ENCODE peak calls at places on chromosome 19, in four cellular contexts. One of them, this sample, is unnamed.

GRCh38 chr19:50447750-50448149 is 15.1 kb downstream of the MYBPC2 start:
- DNase-seq in K562: no peak
- DNase-seq in H1: no peak
- DNase-seq in HCT116: no peak
- DNase-seq in this sample: no peak

GRCh38 chr19:28428644-28429348 is 784.2 kb downstream of the UQCRFS1 start:
- DNase-seq in HCT116: no peak
- DNase-seq in K562: no peak
- DNase-seq in H1: no peak
- DNase-seq in this sample: no peak

GRCh38 chr19:16677060-16677459 is 16.1 kb downstream of the TMEM38A start:
- DNase-seq in K562: no peak
- DNase-seq in H1: no peak
- DNase-seq in HCT116: no peak
- DNase-seq in this sample: no peak

GRCh38 chr19:480016-480855 is 16.1 kb upstream of the MADCAM1 start:
- DNase-seq in K562: peak
- DNase-seq in HCT116: no peak
- DNase-seq in H1: no peak
- DNase-seq in this sample: no peak

GRCh38 chr19:50636317-50637085 is 3.2 kb downstream of the SYT3 start:
- DNase-seq in H1: no peak
- DNase-seq in K562: no peak
- DNase-seq in HCT116: no peak
- DNase-seq in this sample: no peak

GRCh38 chr19:42343344-42344110 is 18.1 kb downstream of the MEGF8 start:
- DNase-seq in HCT116: no peak
- DNase-seq in K562: no peak
- DNase-seq in H1: no peak
- DNase-seq in this sample: no peak

GRCh38 chr19:17688853-17689595 is 870 bp upstream of the UNC13A start:
- DNase-seq in H1: no peak
- DNase-seq in HCT116: no peak
- DNase-seq in K562: no peak
- DNase-seq in this sample: no peak

GRCh38 chr19:27709496-27709895 is 1503.5 kb downstream of the UQCRFS1 start:
- DNase-seq in K562: no peak
- DNase-seq in HCT116: no peak
- DNase-seq in H1: no peak
- DNase-seq in this sample: no peak

GRCh38 chr19:23554548-23554947 is 132.5 kb downstream of the ZNF675 start:
- DNase-seq in K562: no peak
- DNase-seq in HCT116: no peak
- DNase-seq in H1: no peak
- DNase-seq in this sample: no peak

GRCh38 chr19:4316940-4317339 is 12.5 kb downstream of the FSD1 start:
- DNase-seq in HCT116: no peak
- DNase-seq in H1: no peak
- DNase-seq in K562: no peak
- DNase-seq in this sample: no peak

GRCh38 chr19:7611541-7612279 is 16.0 kb downstream of the CAMSAP3 start:
- DNase-seq in HCT116: no peak
- DNase-seq in K562: peak
- DNase-seq in H1: no peak
- DNase-seq in this sample: no peak

GRCh38 chr19:23392706-23393105 is 2.6 kb downstream of the ZNF91 start:
- DNase-seq in HCT116: no peak
- DNase-seq in H1: no peak
- DNase-seq in K562: no peak
- DNase-seq in this sample: no peak

GRCh38 chr19:3012522-3013260 is 16.4 kb downstream of the TLE2 start:
- DNase-seq in H1: no peak
- DNase-seq in K562: peak
- DNase-seq in HCT116: no peak
- DNase-seq in this sample: no peak

GRCh38 chr19:21430674-21431073 is 33.7 kb downstream of the ZNF493 start:
- DNase-seq in H1: no peak
- DNase-seq in K562: no peak
- DNase-seq in HCT116: no peak
- DNase-seq in this sample: no peak

GRCh38 chr19:16449330-16449961 is 22.3 kb downstream of the EPS15L1 start:
- DNase-seq in K562: no peak
- DNase-seq in H1: no peak
- DNase-seq in HCT116: no peak
- DNase-seq in this sample: peak

GRCh38 chr19:47296036-47296435 is 13.6 kb upstream of the C5AR1 start:
- DNase-seq in H1: peak
- DNase-seq in K562: peak
- DNase-seq in HCT116: peak
- DNase-seq in this sample: no peak

GRCh38 chr19:15452111-15453047 is 2.6 kb upstream of the WIZ start:
- DNase-seq in K562: peak
- DNase-seq in HCT116: peak
- DNase-seq in H1: peak
- DNase-seq in this sample: no peak

GRCh38 chr19:10018219-10018618 is 4.9 kb downstream of the RDH8 start:
- DNase-seq in K562: no peak
- DNase-seq in HCT116: no peak
- DNase-seq in H1: no peak
- DNase-seq in this sample: no peak

GRCh38 chr19:44574201-44574950 is 39.0 kb upstream of the IGSF23 start:
- DNase-seq in H1: no peak
- DNase-seq in K562: no peak
- DNase-seq in HCT116: no peak
- DNase-seq in this sample: no peak

GRCh38 chr19:7191946-7192691 is 102.1 kb downstream of the INSR start:
- DNase-seq in K562: no peak
- DNase-seq in HCT116: no peak
- DNase-seq in H1: no peak
- DNase-seq in this sample: no peak

GRCh38 chr19:718251-719024 is 9.7 kb downstream of the PALM start:
- DNase-seq in HCT116: no peak
- DNase-seq in H1: no peak
- DNase-seq in K562: peak
- DNase-seq in this sample: no peak

GRCh38 chr19:4715529-4716221 is 8.0 kb downstream of the DPP9 start:
- DNase-seq in HCT116: no peak
- DNase-seq in H1: no peak
- DNase-seq in K562: no peak
- DNase-seq in this sample: no peak

GRCh38 chr19:14475251-14476073 is at the start of gene PTGER1:
- DNase-seq in H1: no peak
- DNase-seq in HCT116: peak
- DNase-seq in K562: peak
- DNase-seq in this sample: no peak

GRCh38 chr19:17671906-17672305 is 16.2 kb downstream of the UNC13A start:
- DNase-seq in H1: no peak
- DNase-seq in K562: peak
- DNase-seq in HCT116: peak
- DNase-seq in this sample: no peak

GRCh38 chr19:21519488-21519887 is 14.1 kb downstream of the ZNF429 start:
- DNase-seq in K562: no peak
- DNase-seq in HCT116: no peak
- DNase-seq in H1: no peak
- DNase-seq in this sample: no peak

GRCh38 chr19:5156231-5156986 is 184.2 kb downstream of the PTPRS start:
- DNase-seq in HCT116: no peak
- DNase-seq in H1: no peak
- DNase-seq in K562: no peak
- DNase-seq in this sample: no peak

GRCh38 chr19:49889687-49890348 is 6.9 kb downstream of the IL4I1 start:
- DNase-seq in H1: peak
- DNase-seq in K562: peak
- DNase-seq in HCT116: peak
- DNase-seq in this sample: no peak

GRCh38 chr19:32316034-32316433 is 29.4 kb upstream of the ZNF507 start:
- DNase-seq in HCT116: no peak
- DNase-seq in K562: no peak
- DNase-seq in H1: no peak
- DNase-seq in this sample: no peak

GRCh38 chr19:29278716-29279115 is 65.8 kb upstream of the UQCRFS1 start:
- DNase-seq in HCT116: no peak
- DNase-seq in K562: no peak
- DNase-seq in H1: no peak
- DNase-seq in this sample: no peak

GRCh38 chr19:52603558-52604207 is 33.6 kb downstream of the ZNF701 start:
- DNase-seq in K562: no peak
- DNase-seq in HCT116: no peak
- DNase-seq in H1: no peak
- DNase-seq in this sample: no peak

GRCh38 chr19:5357584-5357983 is 17.0 kb upstream of the PTPRS start:
- DNase-seq in HCT116: no peak
- DNase-seq in H1: no peak
- DNase-seq in K562: no peak
- DNase-seq in this sample: no peak

GRCh38 chr19:44692379-44692721 is 6.6 kb upstream of the CEACAM16 start:
- DNase-seq in H1: no peak
- DNase-seq in HCT116: no peak
- DNase-seq in K562: no peak
- DNase-seq in this sample: no peak

GRCh38 chr19:48479686-48480085 is 10.5 kb downstream of the CYTH2 start:
- DNase-seq in H1: no peak
- DNase-seq in HCT116: no peak
- DNase-seq in K562: no peak
- DNase-seq in this sample: no peak

GRCh38 chr19:55579766-55580621 is 654 bp downstream of the ZNF579 start:
- DNase-seq in HCT116: no peak
- DNase-seq in H1: no peak
- DNase-seq in K562: peak
- DNase-seq in this sample: no peak

GRCh38 chr19:57934820-57935665 is at the start of gene ZNF418:
- DNase-seq in H1: peak
- DNase-seq in HCT116: no peak
- DNase-seq in K562: no peak
- DNase-seq in this sample: peak
- TF ChIP-seq EGR1 in H1: no peak
- TF ChIP-seq EGR1 in HCT116: no peak
- TF ChIP-seq EGR1 in K562: no peak
- TF ChIP-seq EGR1 in this sample: peak

DNA sequence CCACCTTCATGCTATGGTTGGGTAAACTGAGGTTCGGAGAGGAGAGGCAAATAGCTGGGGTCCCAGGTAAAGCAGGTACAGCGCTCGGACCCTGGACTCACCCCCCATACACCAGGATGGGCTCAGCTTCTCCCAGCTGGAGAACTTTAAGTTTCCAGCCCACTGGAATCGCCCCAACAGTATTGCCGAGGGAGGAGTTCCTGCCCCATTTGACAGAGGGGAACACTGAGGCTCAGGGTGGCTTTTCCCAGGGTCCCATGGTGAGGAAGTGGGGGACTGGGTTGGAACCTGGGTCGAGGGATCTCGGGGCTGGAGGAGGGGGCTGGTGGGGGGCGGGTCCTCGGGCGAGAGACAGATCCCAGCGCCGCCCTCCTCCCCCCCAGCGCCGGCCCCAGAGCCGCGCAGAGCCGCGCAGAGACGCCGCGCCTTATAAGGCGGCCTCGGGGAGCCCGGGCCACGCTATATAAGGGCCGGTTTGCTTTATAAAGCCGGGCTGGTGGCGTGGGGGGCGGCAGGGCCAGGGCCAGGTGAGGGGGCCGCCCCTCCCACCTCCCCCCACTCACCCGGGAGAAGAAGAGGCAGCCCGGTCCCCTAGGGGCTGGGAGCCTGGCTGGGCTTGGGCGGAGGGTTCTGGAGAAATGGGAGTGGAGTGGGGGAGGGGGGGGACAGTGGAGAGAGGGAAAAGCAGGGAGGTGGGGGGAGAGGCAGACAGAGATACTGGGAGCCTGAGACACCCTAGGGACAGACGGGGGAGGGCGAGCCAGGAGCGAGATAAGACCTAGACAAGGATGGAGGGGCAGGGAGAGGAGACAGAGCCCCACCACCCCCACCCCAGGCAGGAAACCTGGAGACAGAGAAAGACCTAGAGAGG is 1.1 kb downstream of the CNN1 start:
- DNase-seq in HCT116: no peak
- DNase-seq in K562: peak
- DNase-seq in H1: no peak
- DNase-seq in this sample: no peak
- TF ChIP-seq MAX in HCT116: no peak
- TF ChIP-seq MAX in K562: no peak
- TF ChIP-seq MAX in H1: no peak
- TF ChIP-seq MAX in this sample: no peak

DNA sequence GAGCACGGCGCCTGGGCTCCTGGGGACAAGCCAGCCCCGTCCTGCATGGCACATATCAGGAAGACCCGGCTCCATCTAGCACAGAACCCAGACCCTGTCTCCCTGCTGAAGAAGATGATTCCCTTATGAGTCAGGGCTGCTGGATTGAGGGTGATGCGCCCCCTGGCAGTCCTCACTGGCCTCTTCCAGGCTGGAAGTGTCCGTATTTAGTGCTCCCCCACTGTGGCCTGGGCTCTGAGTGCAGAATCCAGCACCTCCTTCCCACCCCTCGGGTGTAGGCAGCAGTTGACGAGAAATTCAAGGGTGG is 14.9 kb downstream of the COMP start:
- DNase-seq in HCT116: no peak
- DNase-seq in K562: peak
- DNase-seq in H1: no peak
- DNase-seq in this sample: no peak
- TF ChIP-seq EGR1 in HCT116: no peak
- TF ChIP-seq EGR1 in K562: no peak
- TF ChIP-seq EGR1 in H1: no peak
- TF ChIP-seq EGR1 in this sample: no peak

DNA sequence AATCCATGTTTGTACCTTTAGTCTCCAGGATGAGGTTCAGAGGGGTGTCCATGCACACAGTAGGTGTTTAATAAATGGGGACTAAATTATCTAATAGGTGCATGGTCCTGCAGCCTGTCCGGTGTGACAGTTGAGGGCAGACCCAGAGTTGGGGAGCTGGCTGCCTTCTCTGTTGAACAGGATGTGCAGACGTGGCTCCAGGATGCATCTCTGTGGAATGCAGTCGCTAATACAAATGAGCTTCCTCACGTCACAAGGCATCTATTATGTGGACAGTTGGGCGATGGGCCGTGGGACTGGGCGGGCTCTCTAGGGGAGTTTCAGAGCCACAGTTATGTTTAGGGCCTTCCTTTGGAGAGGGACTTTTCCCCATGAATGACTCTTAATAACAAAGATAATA is 71.0 kb downstream of the SIPA1L3 start:
- DNase-seq in H1: no peak
- DNase-seq in K562: no peak
- DNase-seq in HCT116: no peak
- DNase-seq in this sample: no peak
- TF ChIP-seq MAX in H1: no peak
- TF ChIP-seq MAX in K562: no peak
- TF ChIP-seq MAX in HCT116: no peak
- TF ChIP-seq MAX in this sample: no peak

This sample was measured in GM12878.